ENCODE peak calls at places on chromosomes 6 and 20, in nine cellular contexts. X is neural progenitor cell; E is activated effector memory CD4-positive, alpha-beta T cell treated with Interleukin-2 at 50 U/mL for 16 hours; P is heart left ventricle; O is H1; T is ELR; H is endothelial cell; W is activated B cell treated with CpG ODN at 0.5 μM for 24 hours; Y is tibial artery. Z is an unnamed sample.

GRCh38 chr6:129863664-129864063 is 2.5 kb upstream of the TMEM244 start:
- DNase-seq in E (no peak), T (peak; percentile 98), H (no peak), Y (no peak), W (no peak), X (no peak), P (no peak), O (no peak), Z (no peak)

GRCh38 chr20:59018817-59019216 is 412 bp upstream of the TUBB1 start:
- DNase-seq in W (no peak), O (peak; percentile 42), Y (no peak), H (no peak), T (no peak), E (no peak), X (no peak), P (no peak), Z (no peak)

GRCh38 chr6:9921366-9921765 is 493.5 kb downstream of the TFAP2A start:
- DNase-seq in W (no peak), X (no peak), H (no peak), P (no peak), O (no peak), T (peak; percentile 17), Y (no peak), E (no peak), Z (no peak)

GRCh38 chr6:111806561-111807497 is 66.4 kb downstream of the FYN start:
- DNase-seq in E (no peak), W (no peak), P (no peak), O (no peak), H (no peak), T (no peak), X (no peak), Y (no peak), Z (no peak)

GRCh38 chr20:9329356-9330092 is 184.9 kb upstream of the LAMP5 start:
- DNase-seq in O (no peak), T (no peak), H (no peak), P (no peak), X (no peak), Y (no peak), W (no peak), E (no peak), Z (no peak)

GRCh38 chr6:100462396-100462795 is 2.3 kb downstream of the SIM1 start:
- DNase-seq in E (no peak), Y (no peak), P (no peak), T (peak; percentile 43), O (no peak), X (no peak), W (no peak), H (no peak), Z (no peak)

GRCh38 chr20:17531537-17532025 is 402 bp upstream of the BFSP1 start:
- DNase-seq in P (no peak), H (no peak), O (no peak), T (no peak), X (no peak), W (no peak), E (no peak), Y (no peak), Z (no peak)

GRCh38 chr6:10555625-10556309 is 34.6 kb downstream of the GCNT2 start:
- DNase-seq in P (peak; percentile 59), O (peak; percentile 70), W (no peak), T (peak; percentile 68), X (peak; percentile 84), Y (peak; percentile 38), H (peak; percentile 60), E (no peak), Z (peak; percentile 21)

GRCh38 chr6:155026366-155027045 is 31.4 kb downstream of the TIAM2 start:
- DNase-seq in E (no peak), P (no peak), H (no peak), O (no peak), W (no peak), T (peak; percentile 83), X (no peak), Y (peak; percentile 61), Z (peak; percentile 26)

GRCh38 chr20:10297223-10297622 is 78.6 kb downstream of the SNAP25 start:
- DNase-seq in H (no peak), P (no peak), W (no peak), X (no peak), Y (no peak), O (no peak), E (no peak), T (no peak), Z (no peak)

GRCh38 chr6:2447318-2447717 is 201.9 kb upstream of the GMDS start:
- DNase-seq in E (no peak), Y (no peak), O (no peak), H (no peak), X (no peak), P (no peak), W (no peak), T (no peak), Z (no peak)

GRCh38 chr20:40835321-40835720 is 146.3 kb upstream of the MAFB start:
- DNase-seq in W (no peak), T (no peak), X (no peak), Y (no peak), P (no peak), E (no peak), H (no peak), O (no peak), Z (no peak)

GRCh38 chr6:89045585-89045984 is 35.0 kb upstream of the PNRC1 start:
- DNase-seq in W (no peak), Y (no peak), H (no peak), P (no peak), T (peak; percentile 76), E (no peak), X (no peak), O (no peak), Z (no peak)

GRCh38 chr6:131819507-131820228 is 11.8 kb downstream of the ENPP1 start:
- DNase-seq in E (no peak), Y (no peak), P (no peak), W (no peak), O (no peak), T (peak; percentile 13), H (no peak), X (no peak), Z (no peak)

GRCh38 chr6:148723484-148723883 is 23.3 kb upstream of the UST start:
- DNase-seq in E (no peak), Y (no peak), W (no peak), O (no peak), X (no peak), T (peak; percentile 77), P (no peak), H (no peak), Z (no peak)

GRCh38 chr20:57048027-57048869 is 218.2 kb downstream of the BMP7 start:
- DNase-seq in T (peak; percentile 81), P (no peak), Y (no peak), E (no peak), H (peak; percentile 61), X (peak; percentile 80), W (no peak), O (peak; percentile 79), Z (no peak)

GRCh38 chr6:129849456-129849855 is 11.7 kb downstream of the TMEM244 start:
- DNase-seq in T (peak; percentile 79), O (no peak), H (no peak), P (no peak), W (no peak), X (no peak), E (no peak), Y (no peak), Z (no peak)

GRCh38 chr6:157264701-157265100 is 58.6 kb downstream of the TMEM242 start:
- DNase-seq in E (no peak), H (no peak), T (no peak), P (no peak), X (no peak), W (no peak), Y (peak; percentile 19), O (no peak), Z (no peak)

GRCh38 chr20:23082846-23083552 is 3.1 kb downstream of the CD93 start:
- DNase-seq in P (peak; percentile 68), Y (no peak), W (no peak), O (no peak), X (no peak), E (no peak), H (peak; percentile 62), T (no peak), Z (peak; percentile 72)

GRCh38 chr6:2109796-2110195 is 135.6 kb downstream of the GMDS start:
- DNase-seq in T (no peak), O (no peak), E (no peak), W (no peak), X (no peak), H (no peak), Y (no peak), P (no peak), Z (no peak)

GRCh38 chr6:120473804-120474203 is 860.5 kb downstream of the TBC1D32 start:
- DNase-seq in H (no peak), T (no peak), X (no peak), W (no peak), Y (no peak), E (no peak), O (no peak), P (no peak), Z (no peak)

GRCh38 chr6:122553697-122554096 is 56.5 kb upstream of the PKIB start:
- DNase-seq in H (no peak), T (no peak), O (no peak), Y (no peak), E (no peak), P (no peak), W (no peak), X (no peak), Z (no peak)

GRCh38 chr20:53413188-53413631 is 180.4 kb downstream of the ZNF217 start:
- DNase-seq in O (peak; percentile 86), Y (peak; percentile 22), H (peak; percentile 52), T (peak; percentile 4), W (peak; percentile 43), P (no peak), E (peak; percentile 31), X (peak; percentile 67), Z (no peak)

GRCh38 chr6:14091329-14091978 is 26.1 kb upstream of the CD83 start:
- DNase-seq in H (no peak), E (no peak), W (no peak), T (no peak), O (no peak), Y (no peak), P (no peak), X (no peak), Z (no peak)

GRCh38 chr6:32983964-32984638 is 15.7 kb downstream of the BRD2 start:
- DNase-seq in Y (no peak), O (no peak), H (no peak), T (no peak), P (no peak), E (no peak), W (no peak), X (no peak), Z (no peak)

GRCh38 chr6:7058250-7058923 is 49.4 kb upstream of the RREB1 start:
- DNase-seq in H (no peak), E (no peak), P (no peak), O (no peak), X (no peak), Y (no peak), W (no peak), T (peak; percentile 97), Z (no peak)

GRCh38 chr6:165762876-165763275 is 99.8 kb upstream of the PDE10A start:
- DNase-seq in O (no peak), T (no peak), W (no peak), P (no peak), Y (no peak), E (no peak), H (no peak), X (no peak), Z (no peak)

GRCh38 chr20:13220857-13221297 is at the start of gene ISM1:
- DNase-seq in P (no peak), Y (peak; percentile 29), W (no peak), O (peak; percentile 73), H (peak; percentile 45), E (peak; percentile 26), T (no peak), X (peak; percentile 60), Z (no peak)

GRCh38 chr20:49483706-49484101 is 1.2 kb upstream of the KCNB1 start:
- DNase-seq in T (no peak), Y (no peak), H (no peak), O (peak; percentile 71), W (no peak), X (peak; percentile 56), P (no peak), E (no peak), Z (no peak)

Z was measured in uterus.